ENCODE peak calls at places on chromosomes 12 and 14, in four cellular contexts. One of them, this sample, is unnamed.

GRCh38 chr12:10747730-10748129 is 24.6 kb upstream of the YBX3 start:
- DNase-seq in effector memory CD4-positive, alpha-beta T cell: no peak
- DNase-seq in fibroblast of mammary gland: no peak
- DNase-seq in iPS-NIHi11: no peak
- DNase-seq in this sample: no peak

GRCh38 chr12:71220295-71220694 is 62.5 kb upstream of the TSPAN8 start:
- DNase-seq in effector memory CD4-positive, alpha-beta T cell: no peak
- DNase-seq in fibroblast of mammary gland: no peak
- DNase-seq in iPS-NIHi11: no peak
- DNase-seq in this sample: no peak

GRCh38 chr12:77946541-77947021 is 115.9 kb downstream of the NAV3 start:
- DNase-seq in effector memory CD4-positive, alpha-beta T cell: no peak
- DNase-seq in fibroblast of mammary gland: no peak
- DNase-seq in iPS-NIHi11: no peak
- DNase-seq in this sample: no peak

GRCh38 chr12:3132636-3133409 is 55.6 kb downstream of the TSPAN9 start:
- DNase-seq in effector memory CD4-positive, alpha-beta T cell: no peak
- DNase-seq in fibroblast of mammary gland: peak
- DNase-seq in iPS-NIHi11: peak
- DNase-seq in this sample: no peak

GRCh38 chr14:83300454-83301064 is 1766.9 kb upstream of the SEL1L start:
- DNase-seq in effector memory CD4-positive, alpha-beta T cell: no peak
- DNase-seq in fibroblast of mammary gland: peak
- DNase-seq in iPS-NIHi11: peak
- DNase-seq in this sample: peak

GRCh38 chr12:2451497-2451896 is 343.3 kb upstream of the FKBP4 start:
- DNase-seq in effector memory CD4-positive, alpha-beta T cell: no peak
- DNase-seq in fibroblast of mammary gland: no peak
- DNase-seq in iPS-NIHi11: no peak
- DNase-seq in this sample: no peak

GRCh38 chr12:54578778-54579177 is 9.7 kb downstream of the PPP1R1A start:
- DNase-seq in effector memory CD4-positive, alpha-beta T cell: no peak
- DNase-seq in fibroblast of mammary gland: no peak
- DNase-seq in iPS-NIHi11: no peak
- DNase-seq in this sample: no peak

GRCh38 chr12:123055281-123055766 is 74.8 kb downstream of the ARL6IP4 start:
- DNase-seq in effector memory CD4-positive, alpha-beta T cell: no peak
- DNase-seq in fibroblast of mammary gland: no peak
- DNase-seq in iPS-NIHi11: no peak
- DNase-seq in this sample: peak

GRCh38 chr12:109592905-109593272 is 19.3 kb downstream of the MVK start:
- DNase-seq in effector memory CD4-positive, alpha-beta T cell: no peak
- DNase-seq in fibroblast of mammary gland: no peak
- DNase-seq in iPS-NIHi11: no peak
- DNase-seq in this sample: no peak

GRCh38 chr12:108967869-108968540 is 52.9 kb downstream of the SVOP start:
- DNase-seq in effector memory CD4-positive, alpha-beta T cell: no peak
- DNase-seq in fibroblast of mammary gland: peak
- DNase-seq in iPS-NIHi11: peak
- DNase-seq in this sample: peak

GRCh38 chr14:105019861-105020814 is 745 bp downstream of the CDCA4 start:
- DNase-seq in effector memory CD4-positive, alpha-beta T cell: peak
- DNase-seq in fibroblast of mammary gland: no peak
- DNase-seq in iPS-NIHi11: peak
- DNase-seq in this sample: peak

GRCh38 chr14:96176275-96176674 is 28.4 kb upstream of the BDKRB2 start:
- DNase-seq in effector memory CD4-positive, alpha-beta T cell: no peak
- DNase-seq in fibroblast of mammary gland: peak
- DNase-seq in iPS-NIHi11: no peak
- DNase-seq in this sample: no peak

GRCh38 chr12:120668091-120668796 is 18.7 kb upstream of the MLEC start:
- DNase-seq in effector memory CD4-positive, alpha-beta T cell: no peak
- DNase-seq in fibroblast of mammary gland: no peak
- DNase-seq in iPS-NIHi11: peak
- DNase-seq in this sample: no peak

GRCh38 chr14:105221598-105222178 is 26.6 kb upstream of the BTBD6 start:
- DNase-seq in effector memory CD4-positive, alpha-beta T cell: no peak
- DNase-seq in fibroblast of mammary gland: no peak
- DNase-seq in iPS-NIHi11: no peak
- DNase-seq in this sample: no peak

GRCh38 chr14:105117257-105117646 is 51.3 kb downstream of the JAG2 start:
- DNase-seq in effector memory CD4-positive, alpha-beta T cell: no peak
- DNase-seq in fibroblast of mammary gland: no peak
- DNase-seq in iPS-NIHi11: no peak
- DNase-seq in this sample: no peak

GRCh38 chr12:14403711-14404164 is 38.3 kb downstream of the ATF7IP start:
- DNase-seq in effector memory CD4-positive, alpha-beta T cell: no peak
- DNase-seq in fibroblast of mammary gland: peak
- DNase-seq in iPS-NIHi11: peak
- DNase-seq in this sample: peak

GRCh38 chr12:13205809-13206559 is 9.5 kb downstream of the EMP1 start:
- DNase-seq in effector memory CD4-positive, alpha-beta T cell: no peak
- DNase-seq in fibroblast of mammary gland: peak
- DNase-seq in iPS-NIHi11: no peak
- DNase-seq in this sample: no peak

GRCh38 chr12:116604883-116605641 is 45.9 kb downstream of the MAP1LC3B2 start:
- DNase-seq in effector memory CD4-positive, alpha-beta T cell: no peak
- DNase-seq in fibroblast of mammary gland: peak
- DNase-seq in iPS-NIHi11: no peak
- DNase-seq in this sample: no peak

GRCh38 chr12:93591137-93591868 is 18.8 kb downstream of the SOCS2 start:
- DNase-seq in effector memory CD4-positive, alpha-beta T cell: no peak
- DNase-seq in fibroblast of mammary gland: peak
- DNase-seq in iPS-NIHi11: peak
- DNase-seq in this sample: peak

GRCh38 chr14:86141966-86142365 is 612.0 kb downstream of the FLRT2 start:
- DNase-seq in effector memory CD4-positive, alpha-beta T cell: no peak
- DNase-seq in fibroblast of mammary gland: no peak
- DNase-seq in iPS-NIHi11: no peak
- DNase-seq in this sample: no peak

GRCh38 chr12:56932867-56933266 is 1.3 kb downstream of the SDR9C7 start:
- DNase-seq in effector memory CD4-positive, alpha-beta T cell: no peak
- DNase-seq in fibroblast of mammary gland: no peak
- DNase-seq in iPS-NIHi11: no peak
- DNase-seq in this sample: no peak

GRCh38 chr12:85253823-85254222 is 26.2 kb upstream of the ALX1 start:
- DNase-seq in effector memory CD4-positive, alpha-beta T cell: no peak
- DNase-seq in fibroblast of mammary gland: peak
- DNase-seq in iPS-NIHi11: no peak
- DNase-seq in this sample: no peak

GRCh38 chr14:68599896-68600620 is 192.8 kb downstream of the ZFP36L1 start:
- DNase-seq in effector memory CD4-positive, alpha-beta T cell: no peak
- DNase-seq in fibroblast of mammary gland: no peak
- DNase-seq in iPS-NIHi11: no peak
- DNase-seq in this sample: no peak

GRCh38 chr12:19757317-19757877 is 318.1 kb downstream of the AEBP2 start:
- DNase-seq in effector memory CD4-positive, alpha-beta T cell: no peak
- DNase-seq in fibroblast of mammary gland: peak
- DNase-seq in iPS-NIHi11: peak
- DNase-seq in this sample: peak

GRCh38 chr14:20247651-20248246 is 8.7 kb downstream of the OR11H4 start:
- DNase-seq in effector memory CD4-positive, alpha-beta T cell: no peak
- DNase-seq in fibroblast of mammary gland: no peak
- DNase-seq in iPS-NIHi11: peak
- DNase-seq in this sample: peak